ENCODE peak calls at places on chromosomes 1 and 21, in nine cellular contexts. W is NCI-H2081; F is NCI-H1105 treated with DMSO at 0.1 percent for 48 hours; A is T-cell; L is NAMALWA; I is HFF-Myc; O is stimulated activated CD4-positive, alpha-beta T cell treated with anti-CD3 and anti-CD28 coated beads, Interleukin-1b, Interleukin-23, amount 100 ng/mL, for 1 hour; D is myocyte; S is HepG2. J is an unnamed sample.

GRCh38 chr1:214403431-214403830 is 122.5 kb downstream of the SMYD2 start:
- DNase-seq in W (no peak), F (no peak), A (no peak), L (no peak), I (no peak), O (no peak), D (no peak), S (no peak), J (no peak)

GRCh38 chr21:18155508-18156193 is 89.0 kb upstream of the CHODL start:
- DNase-seq in W (no peak), F (no peak), A (no peak), L (no peak), I (no peak), O (no peak), D (no peak), S (no peak), J (no peak)

GRCh38 chr21:26961704-26962103 is 5.2 kb downstream of the ADAMTS5 start:
- DNase-seq in W (no peak), F (no peak), A (no peak), L (peak), I (no peak), O (no peak), D (peak), S (no peak), J (no peak)

GRCh38 chr1:75203415-75204277 is 69.5 kb downstream of the LHX8 start:
- DNase-seq in W (peak), F (peak), A (no peak), L (peak), I (peak), O (no peak), D (peak), S (peak), J (no peak)

GRCh38 chr1:41342774-41343355 is 18.4 kb upstream of the FOXO6 start:
- DNase-seq in W (no peak), F (no peak), A (no peak), L (no peak), I (no peak), O (no peak), D (peak), S (no peak), J (no peak)

GRCh38 chr1:203268901-203269653 is 36.2 kb upstream of the BTG2 start:
- DNase-seq in W (peak), F (peak), A (peak), L (peak), I (no peak), O (no peak), D (peak), S (peak), J (peak)

GRCh38 chr1:38559180-38559874 is 300.2 kb downstream of the RRAGC start:
- DNase-seq in W (no peak), F (no peak), A (peak), L (no peak), I (no peak), O (peak), D (no peak), S (no peak), J (no peak)

GRCh38 chr1:25522240-25522639 is 21.2 kb upstream of the LDLRAP1 start:
- DNase-seq in W (no peak), F (no peak), A (no peak), L (no peak), I (no peak), O (no peak), D (no peak), S (no peak), J (no peak)

GRCh38 chr1:155062151-155062686 is 1.3 kb upstream of the EFNA4 start:
- DNase-seq in W (no peak), F (peak), A (no peak), L (peak), I (no peak), O (no peak), D (no peak), S (no peak), J (no peak)

GRCh38 chr1:168893359-168893791 is 164.4 kb upstream of the DPT start:
- DNase-seq in W (no peak), F (no peak), A (no peak), L (no peak), I (no peak), O (no peak), D (peak), S (no peak), J (no peak)

GRCh38 chr1:230165526-230165925 is 98.5 kb downstream of the GALNT2 start:
- DNase-seq in W (no peak), F (no peak), A (no peak), L (no peak), I (no peak), O (no peak), D (no peak), S (no peak), J (no peak)

GRCh38 chr1:31409946-31410858 is 2.8 kb upstream of the SERINC2 start:
- DNase-seq in W (no peak), F (no peak), A (no peak), L (no peak), I (no peak), O (no peak), D (peak), S (no peak), J (no peak)

GRCh38 chr1:233710507-233710906 is 96.6 kb downstream of the KCNK1 start:
- DNase-seq in W (no peak), F (no peak), A (no peak), L (no peak), I (no peak), O (no peak), D (no peak), S (no peak), J (no peak)

GRCh38 chr21:25862596-25862995 is 127.8 kb downstream of the GABPA start:
- DNase-seq in W (peak), F (peak), A (no peak), L (peak), I (no peak), O (no peak), D (peak), S (peak), J (no peak)

GRCh38 chr1:87335175-87335992 is 6.7 kb downstream of the LMO4 start:
- DNase-seq in W (peak), F (peak), A (no peak), L (peak), I (no peak), O (no peak), D (peak), S (peak), J (no peak)

GRCh38 chr1:160576430-160576829 is 2.9 kb downstream of the CD84 start:
- DNase-seq in W (no peak), F (no peak), A (no peak), L (no peak), I (no peak), O (no peak), D (no peak), S (no peak), J (no peak)

GRCh38 chr1:55916480-55916879 is 662.9 kb downstream of the PLPP3 start:
- DNase-seq in W (no peak), F (no peak), A (no peak), L (no peak), I (peak), O (no peak), D (no peak), S (no peak), J (no peak)

GRCh38 chr1:208243522-208243850 is 698 bp downstream of the PLXNA2 start:
- DNase-seq in W (peak), F (no peak), A (no peak), L (no peak), I (no peak), O (no peak), D (peak), S (no peak), J (no peak)

GRCh38 chr1:87951852-87952251 is 623.2 kb downstream of the LMO4 start:
- DNase-seq in W (no peak), F (no peak), A (no peak), L (no peak), I (no peak), O (no peak), D (no peak), S (no peak), J (no peak)

GRCh38 chr1:212286437-212287131 is 1.4 kb downstream of the PPP2R5A start:
- DNase-seq in W (no peak), F (peak), A (no peak), L (peak), I (no peak), O (no peak), D (no peak), S (no peak), J (no peak)

GRCh38 chr1:151989131-151989868 is 4.4 kb downstream of the S100A10 start:
- DNase-seq in W (no peak), F (no peak), A (no peak), L (no peak), I (peak), O (no peak), D (peak), S (no peak), J (no peak)